ENCODE peak calls at places on chromosomes 12 and 14, in six cellular contexts. One of them, this sample, is unnamed.

GRCh38 chr12:52033506-52034258 is 17.6 kb upstream of the NR4A1 start:
- DNase-seq in heart left ventricle: no peak
- DNase-seq in right atrium auricular region: no peak
- DNase-seq in fibroblast of lung: no peak
- DNase-seq in upper lobe of right lung: no peak
- DNase-seq in right cardiac atrium: peak; percentile 62
- DNase-seq in this sample: no peak

GRCh38 chr14:106185837-106186233 is 659.5 kb downstream of the TMEM121 start:
- DNase-seq in heart left ventricle: no peak
- DNase-seq in right atrium auricular region: no peak
- DNase-seq in fibroblast of lung: no peak
- DNase-seq in upper lobe of right lung: no peak
- DNase-seq in right cardiac atrium: peak; percentile 70
- DNase-seq in this sample: no peak

GRCh38 chr14:56854325-56854724 is 44.0 kb upstream of the OTX2 start:
- DNase-seq in heart left ventricle: no peak
- DNase-seq in right atrium auricular region: no peak
- DNase-seq in fibroblast of lung: no peak
- DNase-seq in upper lobe of right lung: no peak
- DNase-seq in right cardiac atrium: no peak
- DNase-seq in this sample: no peak

GRCh38 chr14:68961781-68962584 is 17.1 kb downstream of the ACTN1 start:
- DNase-seq in heart left ventricle: no peak
- DNase-seq in right atrium auricular region: no peak
- DNase-seq in fibroblast of lung: peak; percentile 86
- DNase-seq in upper lobe of right lung: no peak
- DNase-seq in right cardiac atrium: no peak
- DNase-seq in this sample: no peak

GRCh38 chr14:22555573-22556011 is 33.4 kb downstream of the DAD1 start:
- DNase-seq in heart left ventricle: no peak
- DNase-seq in right atrium auricular region: no peak
- DNase-seq in fibroblast of lung: peak; percentile 73
- DNase-seq in upper lobe of right lung: no peak
- DNase-seq in right cardiac atrium: no peak
- DNase-seq in this sample: no peak

GRCh38 chr12:91781114-91781513 is 364.5 kb downstream of the BTG1 start:
- DNase-seq in heart left ventricle: no peak
- DNase-seq in right atrium auricular region: no peak
- DNase-seq in fibroblast of lung: peak; percentile 45
- DNase-seq in upper lobe of right lung: no peak
- DNase-seq in right cardiac atrium: no peak
- DNase-seq in this sample: no peak

GRCh38 chr12:116726749-116727148 is 11.1 kb downstream of the SPRING1 start:
- DNase-seq in heart left ventricle: no peak
- DNase-seq in right atrium auricular region: no peak
- DNase-seq in fibroblast of lung: peak; percentile 15
- DNase-seq in upper lobe of right lung: no peak
- DNase-seq in right cardiac atrium: no peak
- DNase-seq in this sample: no peak

GRCh38 chr14:102325791-102326345 is 6.3 kb downstream of the ZNF839 start:
- DNase-seq in heart left ventricle: peak; percentile 9
- DNase-seq in right atrium auricular region: no peak
- DNase-seq in fibroblast of lung: no peak
- DNase-seq in upper lobe of right lung: no peak
- DNase-seq in right cardiac atrium: peak; percentile 14
- DNase-seq in this sample: no peak

GRCh38 chr12:49633703-49634311 is 10.4 kb downstream of the PRPF40B start:
- DNase-seq in heart left ventricle: peak; percentile 51
- DNase-seq in right atrium auricular region: no peak
- DNase-seq in fibroblast of lung: no peak
- DNase-seq in upper lobe of right lung: no peak
- DNase-seq in right cardiac atrium: no peak
- DNase-seq in this sample: no peak

GRCh38 chr14:105861985-105862465 is 335.6 kb downstream of the TMEM121 start:
- DNase-seq in heart left ventricle: no peak
- DNase-seq in right atrium auricular region: no peak
- DNase-seq in fibroblast of lung: no peak
- DNase-seq in upper lobe of right lung: no peak
- DNase-seq in right cardiac atrium: no peak
- DNase-seq in this sample: no peak

GRCh38 chr14:55125403-55125802 is 3.6 kb upstream of the LGALS3 start:
- DNase-seq in heart left ventricle: no peak
- DNase-seq in right atrium auricular region: peak; percentile 60
- DNase-seq in fibroblast of lung: no peak
- DNase-seq in upper lobe of right lung: no peak
- DNase-seq in right cardiac atrium: peak; percentile 70
- DNase-seq in this sample: peak; percentile 83

GRCh38 chr12:65670775-65671174 is 153.5 kb upstream of the HMGA2 start:
- DNase-seq in heart left ventricle: no peak
- DNase-seq in right atrium auricular region: no peak
- DNase-seq in fibroblast of lung: peak; percentile 85
- DNase-seq in upper lobe of right lung: no peak
- DNase-seq in right cardiac atrium: no peak
- DNase-seq in this sample: no peak

GRCh38 chr14:54577494-54577893 is 10.6 kb downstream of the SAMD4A start:
- DNase-seq in heart left ventricle: no peak
- DNase-seq in right atrium auricular region: no peak
- DNase-seq in fibroblast of lung: no peak
- DNase-seq in upper lobe of right lung: no peak
- DNase-seq in right cardiac atrium: no peak
- DNase-seq in this sample: no peak

GRCh38 chr12:7853557-7853956 is 19.2 kb downstream of the SLC2A14 start:
- DNase-seq in heart left ventricle: no peak
- DNase-seq in right atrium auricular region: no peak
- DNase-seq in fibroblast of lung: no peak
- DNase-seq in upper lobe of right lung: no peak
- DNase-seq in right cardiac atrium: no peak
- DNase-seq in this sample: no peak

GRCh38 chr14:105065280-105066228 is at the start of gene GPR132:
- DNase-seq in heart left ventricle: peak; percentile 77
- DNase-seq in right atrium auricular region: no peak
- DNase-seq in fibroblast of lung: peak; percentile 54
- DNase-seq in upper lobe of right lung: peak; percentile 73
- DNase-seq in right cardiac atrium: peak; percentile 67
- DNase-seq in this sample: peak; percentile 76

GRCh38 chr14:22650960-22651521 is 6.9 kb upstream of the OR6J1 start:
- DNase-seq in heart left ventricle: no peak
- DNase-seq in right atrium auricular region: no peak
- DNase-seq in fibroblast of lung: peak; percentile 35
- DNase-seq in upper lobe of right lung: no peak
- DNase-seq in right cardiac atrium: no peak
- DNase-seq in this sample: no peak

GRCh38 chr12:62251609-62251958 is 8.6 kb upstream of the USP15 start:
- DNase-seq in heart left ventricle: no peak
- DNase-seq in right atrium auricular region: no peak
- DNase-seq in fibroblast of lung: no peak
- DNase-seq in upper lobe of right lung: no peak
- DNase-seq in right cardiac atrium: no peak
- DNase-seq in this sample: no peak

GRCh38 chr12:51721281-51721940 is 127.1 kb downstream of the FIGNL2 start:
- DNase-seq in heart left ventricle: peak; percentile 68
- DNase-seq in right atrium auricular region: no peak
- DNase-seq in fibroblast of lung: peak; percentile 51
- DNase-seq in upper lobe of right lung: peak; percentile 72
- DNase-seq in right cardiac atrium: peak; percentile 81
- DNase-seq in this sample: peak; percentile 50

GRCh38 chr12:51388066-51388799 is 3.0 kb downstream of the GALNT6 start:
- DNase-seq in heart left ventricle: no peak
- DNase-seq in right atrium auricular region: no peak
- DNase-seq in fibroblast of lung: peak; percentile 50
- DNase-seq in upper lobe of right lung: no peak
- DNase-seq in right cardiac atrium: peak; percentile 62
- DNase-seq in this sample: no peak

GRCh38 chr12:48924617-48925217 is 575 bp downstream of the FKBP11 start:
- DNase-seq in heart left ventricle: peak; percentile 78
- DNase-seq in right atrium auricular region: no peak
- DNase-seq in fibroblast of lung: peak; percentile 52
- DNase-seq in upper lobe of right lung: peak; percentile 81
- DNase-seq in right cardiac atrium: peak; percentile 78
- DNase-seq in this sample: peak; percentile 68

GRCh38 chr14:70357985-70358384 is 1.5 kb downstream of the COX16 start:
- DNase-seq in heart left ventricle: no peak
- DNase-seq in right atrium auricular region: no peak
- DNase-seq in fibroblast of lung: no peak
- DNase-seq in upper lobe of right lung: no peak
- DNase-seq in right cardiac atrium: no peak
- DNase-seq in this sample: no peak
- H3K4me3 ChIP-seq in heart left ventricle: peak overlapping the region; percentile 91
- H3K4me3 ChIP-seq in right atrium auricular region: peak overlapping the region; percentile 75
- H3K4me3 ChIP-seq in fibroblast of lung: peak overlapping the region; percentile 99
- H3K4me3 ChIP-seq in upper lobe of right lung: peak overlapping the region; percentile 76
- H3K4me3 ChIP-seq in right cardiac atrium: peak overlapping the region; percentile 77
- H3K4me3 ChIP-seq in this sample: peak overlapping the region; percentile 82

GRCh38 chr12:132533584-132533958 is 43.6 kb downstream of the FBRSL1 start:
- DNase-seq in heart left ventricle: no peak
- DNase-seq in right atrium auricular region: no peak
- DNase-seq in fibroblast of lung: no peak
- DNase-seq in upper lobe of right lung: no peak
- DNase-seq in right cardiac atrium: no peak
- DNase-seq in this sample: no peak
- H3K9me3 ChIP-seq in heart left ventricle: no peaks in the 10 kb centered on the region
- H3K9me3 ChIP-seq in right atrium auricular region: no peaks in the 10 kb centered on the region
- H3K9me3 ChIP-seq in fibroblast of lung: peaks cover 7% of the 10 kb centered on the region
- H3K9me3 ChIP-seq in upper lobe of right lung: no peaks in the 10 kb centered on the region
- H3K9me3 ChIP-seq in right cardiac atrium: no peaks in the 10 kb centered on the region
- H3K9me3 ChIP-seq in this sample: no peaks in the 10 kb centered on the region

GRCh38 chr12:53695148-53696138 is 19.6 kb upstream of the ATP5MC2 start:
- DNase-seq in heart left ventricle: peak; percentile 67
- DNase-seq in right atrium auricular region: no peak
- DNase-seq in fibroblast of lung: peak; percentile 69
- DNase-seq in upper lobe of right lung: peak; percentile 69
- DNase-seq in right cardiac atrium: peak; percentile 74
- DNase-seq in this sample: no peak

GRCh38 chr12:53696285-53696654 is 20.4 kb upstream of the ATP5MC2 start:
- DNase-seq in heart left ventricle: no peak
- DNase-seq in right atrium auricular region: peak; percentile 67
- DNase-seq in fibroblast of lung: peak; percentile 83
- DNase-seq in upper lobe of right lung: no peak
- DNase-seq in right cardiac atrium: peak; percentile 62
- DNase-seq in this sample: peak; percentile 57

GRCh38 chr12:53698948-53699672 is 23.2 kb upstream of the ATP5MC2 start:
- DNase-seq in heart left ventricle: no peak
- DNase-seq in right atrium auricular region: no peak
- DNase-seq in fibroblast of lung: no peak
- DNase-seq in upper lobe of right lung: no peak
- DNase-seq in right cardiac atrium: no peak
- DNase-seq in this sample: no peak

GRCh38 chr12:53694746-53695145 is 18.9 kb upstream of the ATP5MC2 start:
- DNase-seq in heart left ventricle: no peak
- DNase-seq in right atrium auricular region: no peak
- DNase-seq in fibroblast of lung: no peak
- DNase-seq in upper lobe of right lung: no peak
- DNase-seq in right cardiac atrium: no peak
- DNase-seq in this sample: no peak

DNA sequence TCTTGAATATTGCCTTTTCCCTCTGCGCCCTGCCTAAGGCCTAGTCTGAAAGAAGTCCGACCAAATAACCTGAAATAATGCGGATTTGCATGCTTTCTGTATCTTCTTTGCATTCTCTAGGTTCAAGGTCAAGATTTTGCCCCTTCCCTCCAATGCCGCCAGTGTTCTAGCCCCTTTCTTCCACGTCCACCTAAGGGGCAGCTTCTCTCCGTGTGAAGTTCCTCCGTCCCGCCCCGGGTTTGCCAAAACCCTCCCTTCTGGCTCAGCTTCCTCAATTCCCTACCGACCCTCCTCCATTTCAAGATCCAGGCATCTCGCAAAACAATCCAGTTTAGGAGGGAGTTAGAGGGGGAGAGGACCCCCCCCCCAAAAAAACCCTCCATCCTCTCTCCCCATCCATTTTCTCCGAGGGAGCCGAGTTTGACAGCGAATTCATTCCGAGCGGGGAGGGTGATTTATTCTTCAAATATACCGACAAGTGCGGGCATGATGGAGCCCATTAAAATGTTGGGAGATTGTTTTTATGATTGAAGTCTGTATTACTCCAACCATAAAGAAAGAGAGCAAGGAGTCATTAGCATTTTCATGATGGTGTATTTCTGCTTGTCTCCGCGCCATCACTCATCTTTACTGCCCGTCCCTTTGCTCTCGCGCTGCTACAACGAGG is 20.9 kb upstream of the ATP5MC2 start:
- DNase-seq in heart left ventricle: no peak
- DNase-seq in right atrium auricular region: no peak
- DNase-seq in fibroblast of lung: no peak
- DNase-seq in upper lobe of right lung: no peak
- DNase-seq in right cardiac atrium: no peak
- DNase-seq in this sample: no peak
- H3K4me3 ChIP-seq in heart left ventricle: peak overlapping the region; percentile 42
- H3K4me3 ChIP-seq in right atrium auricular region: peak overlapping the region; percentile 20
- H3K4me3 ChIP-seq in fibroblast of lung: peak overlapping the region; percentile 30
- H3K4me3 ChIP-seq in upper lobe of right lung: peak overlapping the region; percentile 11
- H3K4me3 ChIP-seq in right cardiac atrium: peak overlapping the region; percentile 65
- H3K4me3 ChIP-seq in this sample: peak overlapping the region; percentile 43

DNA sequence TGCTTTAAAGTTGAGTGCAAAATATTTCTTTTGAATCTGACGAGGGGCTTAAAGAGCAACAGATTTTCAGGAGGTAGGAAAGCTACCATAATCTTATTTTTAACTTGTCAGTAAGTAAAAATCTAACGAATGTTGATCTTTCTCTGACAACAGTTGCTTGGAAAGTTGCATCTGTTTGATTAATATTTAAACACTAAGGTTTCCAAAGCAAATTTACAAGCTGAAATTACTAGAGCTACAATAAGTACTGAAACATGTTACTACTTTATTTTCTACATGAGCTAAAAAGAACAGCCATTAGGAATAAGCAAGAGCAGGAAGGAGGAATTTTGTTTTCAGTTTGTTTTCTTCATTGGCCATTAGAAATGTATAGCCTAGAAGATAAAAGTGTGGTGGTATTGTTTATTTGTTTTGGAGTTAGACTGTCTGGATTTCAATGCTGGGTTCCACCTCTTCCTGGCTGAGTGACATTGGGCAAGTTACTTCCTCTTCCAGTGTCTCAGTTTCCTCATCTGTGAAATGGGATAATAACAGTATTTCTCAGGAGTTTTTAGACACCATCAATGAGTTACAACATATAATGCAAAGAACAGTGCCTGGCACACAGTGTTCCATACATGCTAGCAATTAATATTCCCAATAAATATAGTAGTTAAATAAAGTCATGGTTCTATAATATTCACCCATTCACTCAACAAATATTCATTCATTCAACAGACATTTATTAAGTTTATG is 87.9 kb upstream of the FLRT2 start:
- DNase-seq in heart left ventricle: no peak
- DNase-seq in right atrium auricular region: no peak
- DNase-seq in fibroblast of lung: no peak
- DNase-seq in upper lobe of right lung: no peak
- DNase-seq in right cardiac atrium: no peak
- DNase-seq in this sample: no peak
- H3K9me3 ChIP-seq in heart left ventricle: no peaks in the 10 kb centered on the region
- H3K9me3 ChIP-seq in right atrium auricular region: no peaks in the 10 kb centered on the region
- H3K9me3 ChIP-seq in fibroblast of lung: no peaks in the 10 kb centered on the region
- H3K9me3 ChIP-seq in upper lobe of right lung: no peaks in the 10 kb centered on the region
- H3K9me3 ChIP-seq in right cardiac atrium: no peaks in the 10 kb centered on the region
- H3K9me3 ChIP-seq in this sample: no peaks in the 10 kb centered on the region

DNA sequence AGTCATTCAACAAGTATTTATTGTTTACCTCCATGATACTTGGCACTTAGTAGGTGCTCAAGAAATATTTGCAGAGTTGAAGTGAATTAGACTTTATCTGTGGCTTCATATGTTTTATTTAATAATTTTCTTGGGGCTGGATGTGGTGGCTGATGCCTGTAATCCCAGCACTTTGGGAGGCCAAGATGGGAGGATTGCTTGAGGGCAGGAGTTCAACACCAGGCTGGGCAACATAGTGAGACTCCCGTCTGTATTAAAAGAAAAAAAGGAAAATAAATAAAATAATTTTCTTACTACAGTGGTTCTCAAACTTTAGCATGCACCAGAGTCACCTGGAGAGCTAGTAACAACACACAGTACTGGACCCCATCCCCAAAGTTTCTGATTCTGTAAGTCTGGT is 905 bp downstream of the ADCK1 start:
- DNase-seq in heart left ventricle: no peak
- DNase-seq in right atrium auricular region: no peak
- DNase-seq in fibroblast of lung: no peak
- DNase-seq in upper lobe of right lung: no peak
- DNase-seq in right cardiac atrium: no peak
- DNase-seq in this sample: no peak
- H3K4me3 ChIP-seq in heart left ventricle: peak overlapping the region; percentile 82
- H3K4me3 ChIP-seq in right atrium auricular region: peak overlapping the region; percentile 72
- H3K4me3 ChIP-seq in fibroblast of lung: peak overlapping the region; percentile 74
- H3K4me3 ChIP-seq in upper lobe of right lung: peak overlapping the region; percentile 73
- H3K4me3 ChIP-seq in right cardiac atrium: peak overlapping the region; percentile 58
- H3K4me3 ChIP-seq in this sample: peak overlapping the region; percentile 92